ENCODE peak calls at places on chromosome 22, in nine cellular contexts. R is prostate gland, P is GM12878, V is PC-9, W is heart left ventricle, A is A549, O is fibroblast of lung, F is body of pancreas, I is K562. N is an unnamed sample.
A peak's percentile ranks its signal among the peaks of the same experiment; 100 is the strongest.

GRCh38 chr22:37186228-37186996 is 1.6 kb downstream of the C1QTNF6 start:
- DNase-seq in R (no peak), P (peak; percentile 55), V (peak; percentile 71), W (peak; percentile 18), A (peak; percentile 94), O (peak; percentile 84), F (no peak), I (peak; percentile 72), N (no peak)

GRCh38 chr22:19874307-19875060 is 19.8 kb upstream of the GNB1L start:
- DNase-seq in R (peak; percentile 73), P (no peak), V (no peak), W (peak; percentile 26), A (no peak), O (peak; percentile 41), F (peak; percentile 5), I (no peak), N (peak; percentile 20)

GRCh38 chr22:45991108-45991507 is 14.1 kb upstream of the WNT7B start:
- DNase-seq in R (no peak), P (no peak), V (no peak), W (no peak), A (no peak), O (no peak), F (no peak), I (no peak), N (no peak)

GRCh38 chr22:19068784-19069271 is 53.4 kb downstream of the DGCR2 start:
- DNase-seq in R (no peak), P (no peak), V (no peak), W (no peak), A (no peak), O (no peak), F (no peak), I (no peak), N (no peak)

GRCh38 chr22:36873614-36874308 is 13.0 kb downstream of the NCF4 start:
- DNase-seq in R (peak; percentile 81), P (peak; percentile 69), V (peak; percentile 66), W (peak; percentile 44), A (peak; percentile 69), O (peak; percentile 49), F (peak; percentile 56), I (peak; percentile 21), N (no peak)

GRCh38 chr22:44596726-44597125 is 98.7 kb upstream of the RTL6 start:
- DNase-seq in R (no peak), P (no peak), V (no peak), W (no peak), A (no peak), O (no peak), F (no peak), I (no peak), N (no peak)

GRCh38 chr22:44658371-44658953 is 43.5 kb upstream of the PRR5 start:
- DNase-seq in R (no peak), P (no peak), V (no peak), W (peak; percentile 41), A (no peak), O (peak; percentile 66), F (no peak), I (no peak), N (no peak)

GRCh38 chr22:45376703-45377102 is 36.7 kb downstream of the SMC1B start:
- DNase-seq in R (no peak), P (no peak), V (no peak), W (no peak), A (no peak), O (no peak), F (peak; percentile 36), I (no peak), N (no peak)

GRCh38 chr22:25853078-25853477 is 111.1 kb downstream of the MYO18B start:
- DNase-seq in R (no peak), P (no peak), V (no peak), W (no peak), A (no peak), O (no peak), F (no peak), I (peak; percentile 7), N (peak; percentile 59)

GRCh38 chr22:46935506-46936377 is 173.3 kb downstream of the TBC1D22A start:
- DNase-seq in R (peak; percentile 19), P (no peak), V (no peak), W (no peak), A (no peak), O (no peak), F (no peak), I (peak; percentile 85), N (no peak)

GRCh38 chr22:17501679-17502285 is 61.5 kb upstream of the SLC25A18 start:
- DNase-seq in R (peak; percentile 38), P (peak; percentile 57), V (peak; percentile 10), W (no peak), A (peak; percentile 67), O (peak; percentile 57), F (peak; percentile 18), I (peak; percentile 75), N (no peak)

GRCh38 chr22:25062378-25063095 is 110.0 kb downstream of the KIAA1671 start:
- DNase-seq in R (no peak), P (no peak), V (no peak), W (no peak), A (no peak), O (no peak), F (no peak), I (no peak), N (no peak)

GRCh38 chr22:47287516-47287915 is 525.1 kb downstream of the TBC1D22A start:
- DNase-seq in R (no peak), P (no peak), V (no peak), W (no peak), A (no peak), O (no peak), F (peak; percentile 48), I (no peak), N (no peak)

GRCh38 chr22:30575859-30576258 is 1.4 kb upstream of the GAL3ST1 start:
- DNase-seq in R (no peak), P (no peak), V (no peak), W (no peak), A (no peak), O (no peak), F (peak; percentile 64), I (no peak), N (no peak)

GRCh38 chr22:30572840-30573593 is 1.4 kb downstream of the GAL3ST1 start:
- DNase-seq in R (no peak), P (no peak), V (no peak), W (no peak), A (peak; percentile 41), O (no peak), F (peak; percentile 40), I (no peak), N (peak; percentile 79)

GRCh38 chr22:30573594-30574094 is 821 bp downstream of the GAL3ST1 start:
- DNase-seq in R (no peak), P (no peak), V (no peak), W (no peak), A (no peak), O (no peak), F (peak; percentile 40), I (no peak), N (no peak)

GRCh38 chr22:30574095-30574981 is at the start of gene GAL3ST1:
- DNase-seq in R (no peak), P (no peak), V (no peak), W (no peak), A (peak; percentile 58), O (no peak), F (peak; percentile 71), I (no peak), N (peak; percentile 85)

DNA sequence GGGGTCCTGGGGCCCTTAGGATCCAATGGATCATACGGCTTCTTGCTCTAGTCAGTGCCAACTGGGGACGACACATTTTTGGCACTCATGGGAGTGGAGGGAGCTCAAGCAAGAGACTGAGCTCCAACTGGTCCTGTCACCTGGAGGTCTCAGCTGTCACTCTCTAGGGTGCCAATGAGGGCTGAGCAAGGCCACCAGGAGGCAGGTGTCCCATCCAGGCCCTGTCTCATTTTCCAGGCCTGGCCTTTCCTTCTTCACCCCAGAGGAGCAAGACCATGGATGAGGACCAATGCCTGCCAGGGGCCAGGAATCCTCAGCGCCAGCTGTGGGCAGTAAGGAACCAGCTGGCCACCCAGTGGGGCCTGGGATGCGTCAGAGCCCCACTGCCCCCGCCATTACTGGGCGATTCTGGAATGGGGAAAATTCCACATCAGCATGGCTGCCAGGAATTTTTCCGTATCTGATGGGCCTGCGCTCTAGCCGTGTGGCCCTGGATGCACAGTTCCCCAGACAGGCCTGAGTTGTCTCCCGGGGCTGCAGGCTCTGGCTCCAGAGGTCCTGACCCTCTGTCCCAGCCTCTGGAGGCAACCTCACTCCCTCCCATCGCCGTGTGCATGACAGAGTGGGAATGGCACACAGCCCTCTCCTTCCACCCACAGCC is 676 bp upstream of the GAL3ST1 start:
- DNase-seq in R (no peak), P (no peak), V (no peak), W (peak; percentile 59), A (no peak), O (peak; percentile 84), F (peak; percentile 66), I (no peak), N (peak; percentile 39)
- TF ChIP-seq CTCF in R (no peak), P (no peak), V (no peak), W (no peak), A (no peak), O (peak; percentile 4), F (peak; percentile 32), I (peak; percentile 5), N (peak; percentile 10)

DNA sequence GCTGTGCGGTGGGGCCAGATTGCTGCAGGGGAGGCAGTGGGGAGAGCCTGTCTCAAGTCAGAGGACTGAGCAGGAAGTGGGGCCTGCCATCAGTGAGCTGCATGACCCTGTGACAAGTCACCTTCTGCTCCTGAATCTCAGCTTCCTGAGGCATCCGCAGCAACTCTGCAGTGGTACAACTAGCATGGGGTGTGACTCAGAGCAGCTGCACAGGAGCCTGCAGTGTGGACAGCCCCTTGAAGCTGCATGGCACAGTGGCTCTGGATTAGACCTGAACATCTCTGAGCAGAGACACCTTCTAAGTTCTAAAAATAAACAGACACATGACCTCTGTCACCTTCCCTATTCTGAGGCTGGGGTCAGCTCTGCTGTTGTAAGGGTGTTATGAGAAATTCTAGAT is 18.0 kb downstream of the FAM227A start:
- DNase-seq in R (no peak), P (no peak), V (no peak), W (no peak), A (no peak), O (peak; percentile 10), F (no peak), I (no peak), N (no peak)
- H3K27ac ChIP-seq in R (no peak overlapping the region), P (no peak overlapping the region), V (no peak overlapping the region), W (no peak overlapping the region), A (no peak overlapping the region), O (no peak overlapping the region), F (no peak overlapping the region), I (no peak overlapping the region), N (no peak overlapping the region)

DNA sequence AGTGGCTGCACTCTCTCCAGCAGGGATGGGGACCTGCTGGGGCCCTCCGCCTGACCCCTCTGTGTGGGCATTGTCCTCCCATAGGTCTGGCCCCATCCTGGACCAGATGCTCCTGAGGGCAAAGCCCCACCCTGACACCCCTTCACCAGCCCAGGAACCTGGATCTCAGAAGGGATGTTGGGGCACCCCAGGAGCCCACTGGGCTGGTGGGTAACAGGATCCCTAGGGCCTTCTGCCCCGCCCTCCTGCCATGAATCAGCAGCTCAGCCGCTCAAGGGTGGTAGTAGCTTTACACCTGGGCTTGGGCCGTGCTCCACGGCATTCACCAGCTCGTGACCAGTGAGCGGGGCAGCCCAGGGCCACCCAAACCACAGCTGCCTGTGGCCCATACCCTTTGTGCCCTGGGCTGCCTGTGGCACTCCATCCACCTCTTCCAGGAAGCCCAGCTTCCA is 1.0 kb upstream of the MAPK12 start:
- DNase-seq in R (no peak), P (no peak), V (peak; percentile 67), W (no peak), A (peak; percentile 50), O (no peak), F (no peak), I (peak; percentile 77), N (no peak)
- H3K4me3 ChIP-seq in R (no peak overlapping the region), P (no peak overlapping the region), V (peak overlapping the region; percentile 62), W (no peak overlapping the region), A (no peak overlapping the region), O (no peak overlapping the region), F (no peak overlapping the region), I (no peak overlapping the region), N (no peak overlapping the region)

GRCh38 chr22:23557467-23557866 is 22.6 kb downstream of the IGLL1 start:
- DNase-seq in R (no peak), P (no peak), V (no peak), W (no peak), A (no peak), O (no peak), F (no peak), I (no peak), N (no peak)
- TF ChIP-seq CTCF in R (no peak), P (no peak), V (no peak), W (no peak), A (no peak), O (no peak), F (no peak), I (no peak), N (no peak)